ENCODE peak calls at places on chromosome 15, in nine cellular contexts. One of them, this sample, is unnamed. For H3K4me1, the result is how much of the 10 kb centered on the place peaks cover.

GRCh38 chr15:40436116-40436891 is 4.4 kb upstream of the BAHD1 start:
- DNase-seq in sigmoid colon: no peak
- DNase-seq in transverse colon: peak
- DNase-seq in stomach: no peak
- DNase-seq in HCT116: no peak
- DNase-seq in breast epithelium: no peak
- DNase-seq in HepG2: no peak
- DNase-seq in suprapubic skin: no peak
- DNase-seq in K562: peak
- DNase-seq in this sample: no peak

GRCh38 chr15:32857732-32858131 is 139.9 kb downstream of the GREM1 start:
- DNase-seq in HCT116: no peak
- DNase-seq in K562: no peak
- DNase-seq in breast epithelium: no peak
- DNase-seq in HepG2: no peak
- DNase-seq in transverse colon: no peak
- DNase-seq in stomach: no peak
- DNase-seq in sigmoid colon: no peak
- DNase-seq in suprapubic skin: no peak
- DNase-seq in this sample: no peak

GRCh38 chr15:78660584-78660983 is 19.6 kb upstream of the CHRNB4 start:
- DNase-seq in transverse colon: no peak
- DNase-seq in K562: no peak
- DNase-seq in sigmoid colon: no peak
- DNase-seq in suprapubic skin: no peak
- DNase-seq in breast epithelium: no peak
- DNase-seq in stomach: no peak
- DNase-seq in HepG2: no peak
- DNase-seq in HCT116: no peak
- DNase-seq in this sample: peak

GRCh38 chr15:76163429-76164020 is 103.7 kb downstream of the TMEM266 start:
- DNase-seq in HCT116: no peak
- DNase-seq in breast epithelium: no peak
- DNase-seq in stomach: peak
- DNase-seq in HepG2: peak
- DNase-seq in suprapubic skin: peak
- DNase-seq in transverse colon: peak
- DNase-seq in sigmoid colon: peak
- DNase-seq in K562: no peak
- DNase-seq in this sample: peak

GRCh38 chr15:101366853-101367252 is 71.8 kb upstream of the SNRPA1 start:
- DNase-seq in K562: no peak
- DNase-seq in sigmoid colon: no peak
- DNase-seq in HCT116: no peak
- DNase-seq in stomach: no peak
- DNase-seq in suprapubic skin: no peak
- DNase-seq in breast epithelium: no peak
- DNase-seq in transverse colon: no peak
- DNase-seq in HepG2: no peak
- DNase-seq in this sample: no peak

GRCh38 chr15:60635507-60636352 is 156.8 kb upstream of the ICE2 start:
- DNase-seq in breast epithelium: no peak
- DNase-seq in transverse colon: no peak
- DNase-seq in HCT116: no peak
- DNase-seq in sigmoid colon: no peak
- DNase-seq in HepG2: no peak
- DNase-seq in suprapubic skin: no peak
- DNase-seq in K562: no peak
- DNase-seq in stomach: no peak
- DNase-seq in this sample: no peak

GRCh38 chr15:45114076-45114750 is at the start of the genes DUOX2 and DUOXA2:
- DNase-seq in HCT116: no peak
- DNase-seq in suprapubic skin: no peak
- DNase-seq in sigmoid colon: no peak
- DNase-seq in breast epithelium: no peak
- DNase-seq in transverse colon: no peak
- DNase-seq in HepG2: no peak
- DNase-seq in K562: no peak
- DNase-seq in stomach: peak
- DNase-seq in this sample: no peak

GRCh38 chr15:28208583-28208982 is 109.5 kb upstream of the OCA2 start:
- DNase-seq in HCT116: no peak
- DNase-seq in sigmoid colon: no peak
- DNase-seq in K562: no peak
- DNase-seq in transverse colon: no peak
- DNase-seq in HepG2: no peak
- DNase-seq in stomach: no peak
- DNase-seq in suprapubic skin: no peak
- DNase-seq in breast epithelium: no peak
- DNase-seq in this sample: no peak

DNA sequence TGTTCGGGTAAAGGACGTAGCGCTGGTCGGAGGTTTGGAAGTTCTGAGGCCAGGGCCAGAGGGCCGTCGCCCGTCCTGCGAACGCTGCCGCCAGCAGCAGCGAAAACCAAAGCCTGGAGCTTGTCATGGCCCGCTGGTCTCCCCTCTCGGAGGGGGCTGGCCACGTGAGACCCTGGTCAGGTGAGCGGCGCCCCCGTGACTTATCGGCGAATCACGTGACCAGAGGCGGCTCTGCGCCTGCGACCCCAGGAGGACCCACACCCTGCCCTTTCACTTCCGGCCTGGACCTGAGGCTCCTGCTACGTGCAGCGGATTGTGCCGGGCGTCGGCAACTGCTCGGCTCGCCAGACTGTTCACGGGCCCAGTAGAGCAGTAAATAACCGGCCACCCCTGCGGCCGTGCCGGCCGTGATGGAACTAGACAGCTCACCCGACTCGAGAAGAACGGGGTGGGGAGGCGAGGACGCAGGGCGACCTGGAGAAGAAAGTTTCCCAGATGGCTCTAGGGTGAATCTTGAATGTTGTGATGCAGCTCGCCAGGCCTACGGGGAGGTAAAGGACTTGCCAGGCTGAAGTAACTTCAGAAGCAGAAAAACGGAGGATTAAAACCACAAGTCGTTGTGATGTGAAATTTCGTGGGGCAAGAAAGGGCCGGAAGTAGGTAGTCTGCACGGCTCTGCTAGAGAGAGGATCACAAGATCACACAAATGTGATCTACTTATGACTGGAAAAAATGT is at the start of gene HEXA:
- DNase-seq in HCT116: peak
- DNase-seq in K562: peak
- DNase-seq in suprapubic skin: peak
- DNase-seq in transverse colon: peak
- DNase-seq in HepG2: peak
- DNase-seq in stomach: peak
- DNase-seq in breast epithelium: peak
- DNase-seq in sigmoid colon: peak
- DNase-seq in this sample: peak
- TF ChIP-seq POLR2A in HCT116: no peak
- TF ChIP-seq POLR2A in K562: peak
- TF ChIP-seq POLR2A in suprapubic skin: no peak
- TF ChIP-seq POLR2A in transverse colon: peak
- TF ChIP-seq POLR2A in HepG2: peak
- TF ChIP-seq POLR2A in stomach: no peak
- TF ChIP-seq POLR2A in breast epithelium: peak
- TF ChIP-seq POLR2A in sigmoid colon: peak
- TF ChIP-seq POLR2A in this sample: peak

GRCh38 chr15:80509800-80510199 is 105.6 kb downstream of the ARNT2 start:
- DNase-seq in transverse colon: no peak
- DNase-seq in suprapubic skin: no peak
- DNase-seq in K562: no peak
- DNase-seq in HepG2: no peak
- DNase-seq in sigmoid colon: no peak
- DNase-seq in stomach: no peak
- DNase-seq in breast epithelium: no peak
- DNase-seq in HCT116: no peak
- DNase-seq in this sample: no peak

GRCh38 chr15:80508783-80509182 is 104.6 kb downstream of the ARNT2 start:
- DNase-seq in transverse colon: no peak
- DNase-seq in HCT116: no peak
- DNase-seq in sigmoid colon: no peak
- DNase-seq in HepG2: no peak
- DNase-seq in breast epithelium: no peak
- DNase-seq in suprapubic skin: no peak
- DNase-seq in stomach: no peak
- DNase-seq in K562: no peak
- DNase-seq in this sample: no peak

GRCh38 chr15:80507131-80507530 is 102.9 kb downstream of the ARNT2 start:
- DNase-seq in breast epithelium: no peak
- DNase-seq in stomach: no peak
- DNase-seq in K562: no peak
- DNase-seq in suprapubic skin: no peak
- DNase-seq in sigmoid colon: no peak
- DNase-seq in HCT116: no peak
- DNase-seq in HepG2: no peak
- DNase-seq in transverse colon: no peak
- DNase-seq in this sample: no peak

GRCh38 chr15:80506494-80506893 is 102.3 kb downstream of the ARNT2 start:
- DNase-seq in transverse colon: no peak
- DNase-seq in HepG2: no peak
- DNase-seq in suprapubic skin: no peak
- DNase-seq in K562: no peak
- DNase-seq in HCT116: no peak
- DNase-seq in breast epithelium: no peak
- DNase-seq in sigmoid colon: no peak
- DNase-seq in stomach: no peak
- DNase-seq in this sample: no peak

DNA sequence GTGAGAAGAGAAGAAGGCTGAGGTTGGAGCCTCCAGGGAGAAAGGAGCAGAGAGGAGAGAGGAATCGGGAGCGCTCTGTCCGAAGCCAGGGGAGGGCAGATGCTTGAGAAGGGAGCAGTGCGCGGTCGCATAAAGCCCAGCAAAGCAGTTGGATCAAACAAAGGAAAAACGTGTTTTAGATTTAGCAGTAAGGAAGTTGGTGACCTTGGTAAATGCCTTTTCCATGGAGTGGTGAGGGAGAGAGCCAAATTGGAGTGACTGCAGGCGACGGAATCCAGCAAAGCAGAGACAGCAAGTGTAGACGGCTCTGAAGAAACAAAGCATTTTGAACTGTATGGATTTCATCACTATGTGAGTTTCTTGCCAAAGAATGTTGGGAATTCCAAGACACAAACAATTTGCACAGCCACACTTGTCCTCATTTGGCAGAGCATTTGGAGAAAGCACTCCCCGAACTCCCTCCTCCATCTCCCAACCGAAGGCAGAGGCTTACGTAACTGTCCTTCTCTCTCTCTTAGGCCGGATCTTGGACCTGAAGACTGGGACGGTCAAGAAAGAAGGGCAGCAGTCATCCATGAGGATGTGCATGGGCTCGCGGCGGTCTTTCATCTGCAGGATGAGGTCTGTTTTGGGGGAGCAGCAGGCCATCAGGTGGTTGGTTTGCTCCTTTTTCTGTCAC is 103.6 kb downstream of the ARNT2 start:
- DNase-seq in breast epithelium: peak
- DNase-seq in sigmoid colon: peak
- DNase-seq in K562: no peak
- DNase-seq in HCT116: no peak
- DNase-seq in suprapubic skin: no peak
- DNase-seq in HepG2: no peak
- DNase-seq in stomach: no peak
- DNase-seq in transverse colon: no peak
- DNase-seq in this sample: no peak
- TF ChIP-seq POLR2AphosphoS5 in breast epithelium: peak
- TF ChIP-seq POLR2AphosphoS5 in sigmoid colon: peak
- TF ChIP-seq POLR2AphosphoS5 in K562: no peak
- TF ChIP-seq POLR2AphosphoS5 in HCT116: no peak
- TF ChIP-seq POLR2AphosphoS5 in suprapubic skin: peak
- TF ChIP-seq POLR2AphosphoS5 in HepG2: no peak
- TF ChIP-seq POLR2AphosphoS5 in stomach: no peak
- TF ChIP-seq POLR2AphosphoS5 in transverse colon: no peak
- TF ChIP-seq POLR2AphosphoS5 in this sample: no peak

GRCh38 chr15:69119016-69119415 is 41.4 kb upstream of the GLCE start:
- DNase-seq in breast epithelium: no peak
- DNase-seq in transverse colon: no peak
- DNase-seq in sigmoid colon: no peak
- DNase-seq in HepG2: no peak
- DNase-seq in K562: no peak
- DNase-seq in stomach: no peak
- DNase-seq in suprapubic skin: no peak
- DNase-seq in HCT116: no peak
- DNase-seq in this sample: no peak

GRCh38 chr15:69118089-69118488 is 42.3 kb upstream of the GLCE start:
- DNase-seq in sigmoid colon: no peak
- DNase-seq in HCT116: no peak
- DNase-seq in suprapubic skin: no peak
- DNase-seq in HepG2: no peak
- DNase-seq in breast epithelium: peak
- DNase-seq in stomach: no peak
- DNase-seq in K562: no peak
- DNase-seq in transverse colon: no peak
- DNase-seq in this sample: no peak

GRCh38 chr15:69120732-69121131 is 39.7 kb upstream of the GLCE start:
- DNase-seq in breast epithelium: no peak
- DNase-seq in K562: no peak
- DNase-seq in stomach: no peak
- DNase-seq in suprapubic skin: no peak
- DNase-seq in HCT116: no peak
- DNase-seq in sigmoid colon: no peak
- DNase-seq in HepG2: no peak
- DNase-seq in transverse colon: no peak
- DNase-seq in this sample: no peak

GRCh38 chr15:69119692-69120395 is 40.6 kb upstream of the GLCE start:
- DNase-seq in stomach: no peak
- DNase-seq in sigmoid colon: no peak
- DNase-seq in breast epithelium: no peak
- DNase-seq in HepG2: no peak
- DNase-seq in HCT116: no peak
- DNase-seq in transverse colon: no peak
- DNase-seq in K562: no peak
- DNase-seq in suprapubic skin: no peak
- DNase-seq in this sample: no peak

GRCh38 chr15:69121198-69121828 is 39.1 kb upstream of the GLCE start:
- DNase-seq in K562: no peak
- DNase-seq in breast epithelium: no peak
- DNase-seq in stomach: no peak
- DNase-seq in HCT116: no peak
- DNase-seq in suprapubic skin: no peak
- DNase-seq in transverse colon: no peak
- DNase-seq in sigmoid colon: no peak
- DNase-seq in HepG2: no peak
- DNase-seq in this sample: no peak
- H3K4me1 ChIP-seq in K562: under half
- H3K4me1 ChIP-seq in breast epithelium: under half
- H3K4me1 ChIP-seq in stomach: under half
- H3K4me1 ChIP-seq in HCT116: under half
- H3K4me1 ChIP-seq in suprapubic skin: under half
- H3K4me1 ChIP-seq in transverse colon: under half
- H3K4me1 ChIP-seq in sigmoid colon: under half
- H3K4me1 ChIP-seq in HepG2: under half
- H3K4me1 ChIP-seq in this sample: under half

GRCh38 chr15:47360296-47360695 is 357.0 kb upstream of the SEMA6D start:
- DNase-seq in K562: no peak
- DNase-seq in HCT116: no peak
- DNase-seq in suprapubic skin: no peak
- DNase-seq in breast epithelium: no peak
- DNase-seq in sigmoid colon: no peak
- DNase-seq in transverse colon: no peak
- DNase-seq in stomach: no peak
- DNase-seq in HepG2: no peak
- DNase-seq in this sample: no peak

GRCh38 chr15:47363653-47364052 is 353.7 kb upstream of the SEMA6D start:
- DNase-seq in stomach: no peak
- DNase-seq in transverse colon: no peak
- DNase-seq in K562: no peak
- DNase-seq in suprapubic skin: no peak
- DNase-seq in breast epithelium: no peak
- DNase-seq in sigmoid colon: no peak
- DNase-seq in HepG2: no peak
- DNase-seq in HCT116: no peak
- DNase-seq in this sample: no peak

GRCh38 chr15:47367991-47368390 is 349.3 kb upstream of the SEMA6D start:
- DNase-seq in sigmoid colon: no peak
- DNase-seq in transverse colon: no peak
- DNase-seq in stomach: no peak
- DNase-seq in breast epithelium: no peak
- DNase-seq in K562: no peak
- DNase-seq in HepG2: no peak
- DNase-seq in HCT116: no peak
- DNase-seq in suprapubic skin: no peak
- DNase-seq in this sample: no peak

GRCh38 chr15:47366884-47367283 is 350.4 kb upstream of the SEMA6D start:
- DNase-seq in K562: no peak
- DNase-seq in breast epithelium: no peak
- DNase-seq in HepG2: no peak
- DNase-seq in HCT116: no peak
- DNase-seq in transverse colon: no peak
- DNase-seq in suprapubic skin: no peak
- DNase-seq in stomach: no peak
- DNase-seq in sigmoid colon: no peak
- DNase-seq in this sample: no peak

DNA sequence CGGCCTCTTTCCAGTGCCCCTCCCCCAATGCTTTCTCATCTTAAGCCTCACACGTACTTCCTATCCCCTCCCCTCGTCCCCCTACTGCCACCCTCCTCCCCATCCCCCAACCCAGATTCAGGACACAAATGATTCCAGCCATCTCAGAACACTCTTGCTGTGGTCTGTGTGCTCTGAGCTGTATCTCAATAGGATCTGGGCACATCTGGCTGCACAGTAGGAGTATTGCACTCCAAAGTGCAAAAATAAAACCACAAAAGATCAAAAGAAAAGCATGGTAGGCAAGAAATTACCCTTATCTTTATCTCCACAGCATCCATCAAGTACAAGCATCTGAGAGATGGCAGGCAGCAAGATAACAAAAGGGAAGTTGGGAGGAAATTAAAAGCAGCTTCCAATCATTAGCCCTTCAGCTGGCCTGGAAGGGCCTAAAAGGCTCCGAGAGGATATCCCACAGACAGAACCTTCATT is 352.6 kb upstream of the SEMA6D start:
- DNase-seq in suprapubic skin: no peak
- DNase-seq in K562: no peak
- DNase-seq in HepG2: no peak
- DNase-seq in HCT116: no peak
- DNase-seq in breast epithelium: no peak
- DNase-seq in sigmoid colon: no peak
- DNase-seq in transverse colon: no peak
- DNase-seq in stomach: no peak
- DNase-seq in this sample: no peak
- TF ChIP-seq POLR2A in suprapubic skin: no peak
- TF ChIP-seq POLR2A in K562: no peak
- TF ChIP-seq POLR2A in HepG2: no peak
- TF ChIP-seq POLR2A in HCT116: no peak
- TF ChIP-seq POLR2A in breast epithelium: no peak
- TF ChIP-seq POLR2A in sigmoid colon: no peak
- TF ChIP-seq POLR2A in transverse colon: no peak
- TF ChIP-seq POLR2A in stomach: no peak
- TF ChIP-seq POLR2A in this sample: no peak